ENCODE peak calls at places on chromosomes 5 and 9, in ten cellular contexts. D is sigmoid colon, A is stomach, U is spleen, J is breast epithelium, M is HCT116, X is GM23338, I is Panc1, H is upper lobe of left lung, Y is endothelial cell of umbilical vein. B is an unnamed sample. For H3K27me3, the result is how much of the 10 kb centered on the place peaks cover.

GRCh38 chr5:34959323-34959722 is 30.0 kb downstream of the DNAJC21 start:
- DNase-seq in D (no peak), A (no peak), U (no peak), J (no peak), M (no peak), X (no peak), I (no peak), H (no peak), Y (no peak), B (no peak)

GRCh38 chr9:75382126-75382525 is 293.8 kb downstream of the OSTF1 start:
- DNase-seq in D (no peak), A (no peak), U (no peak), J (no peak), M (no peak), X (no peak), I (no peak), H (no peak), Y (no peak), B (no peak)

GRCh38 chr5:100424017-100424416 is 111.2 kb upstream of the FAM174A start:
- DNase-seq in D (no peak), A (no peak), U (no peak), J (no peak), M (no peak), X (no peak), I (no peak), H (no peak), Y (peak), B (no peak)

GRCh38 chr5:78483809-78484521 is 123.5 kb downstream of the SCAMP1 start:
- DNase-seq in D (no peak), A (no peak), U (no peak), J (no peak), M (no peak), X (no peak), I (no peak), H (no peak), Y (peak), B (no peak)

GRCh38 chr5:45623855-45624254 is 72.3 kb downstream of the HCN1 start:
- DNase-seq in D (no peak), A (no peak), U (no peak), J (no peak), M (no peak), X (no peak), I (no peak), H (no peak), Y (no peak), B (no peak)

GRCh38 chr5:108125771-108126511 is 256.0 kb downstream of the FBXL17 start:
- DNase-seq in D (no peak), A (no peak), U (no peak), J (no peak), M (no peak), X (no peak), I (no peak), H (no peak), Y (no peak), B (no peak)

GRCh38 chr9:23431459-23431858 is 394.6 kb downstream of the ELAVL2 start:
- DNase-seq in D (no peak), A (no peak), U (no peak), J (no peak), M (no peak), X (no peak), I (no peak), H (no peak), Y (no peak), B (no peak)

GRCh38 chr9:92774274-92774673 is 9.6 kb upstream of the BICD2 start:
- DNase-seq in D (no peak), A (no peak), U (no peak), J (no peak), M (no peak), X (no peak), I (no peak), H (no peak), Y (no peak), B (no peak)

GRCh38 chr9:126624912-126625311 is 11.2 kb downstream of the LMX1B start:
- DNase-seq in D (no peak), A (no peak), U (no peak), J (no peak), M (no peak), X (peak), I (no peak), H (peak), Y (no peak), B (no peak)

GRCh38 chr5:67272453-67273130 is 76.0 kb upstream of the CD180 start:
- DNase-seq in D (no peak), A (no peak), U (no peak), J (no peak), M (no peak), X (no peak), I (no peak), H (no peak), Y (no peak), B (no peak)

GRCh38 chr5:178467261-178468195 is 122.7 kb downstream of the COL23A1 start:
- DNase-seq in D (peak), A (peak), U (no peak), J (no peak), M (no peak), X (no peak), I (no peak), H (no peak), Y (peak), B (peak)

GRCh38 chr5:157025093-157025698 is 33.7 kb downstream of the HAVCR1 start:
- DNase-seq in D (no peak), A (peak), U (no peak), J (no peak), M (no peak), X (no peak), I (no peak), H (no peak), Y (no peak), B (no peak)

GRCh38 chr5:90675222-90675621 is 116.6 kb downstream of the ADGRV1 start:
- DNase-seq in D (no peak), A (no peak), U (no peak), J (no peak), M (no peak), X (no peak), I (no peak), H (no peak), Y (no peak), B (no peak)

GRCh38 chr9:135156525-135157510 is 69.3 kb downstream of the OLFM1 start:
- DNase-seq in D (no peak), A (peak), U (no peak), J (peak), M (peak), X (peak), I (no peak), H (no peak), Y (peak), B (no peak)

GRCh38 chr5:28216939-28217360 is 1178.6 kb upstream of the CDH9 start:
- DNase-seq in D (no peak), A (no peak), U (no peak), J (no peak), M (no peak), X (no peak), I (no peak), H (no peak), Y (no peak), B (no peak)

GRCh38 chr5:76384705-76385104 is 18.4 kb upstream of the IQGAP2 start:
- DNase-seq in D (no peak), A (no peak), U (no peak), J (no peak), M (no peak), X (no peak), I (no peak), H (no peak), Y (no peak), B (no peak)

GRCh38 chr9:81132796-81133195 is 556.6 kb downstream of the TLE1 start:
- DNase-seq in D (no peak), A (no peak), U (no peak), J (no peak), M (no peak), X (no peak), I (no peak), H (no peak), Y (no peak), B (no peak)

GRCh38 chr9:93320591-93321219 is 130.8 kb upstream of the FAM120A start:
- DNase-seq in D (no peak), A (no peak), U (no peak), J (no peak), M (no peak), X (no peak), I (no peak), H (no peak), Y (no peak), B (no peak)

GRCh38 chr5:36374275-36374862 is 72.7 kb upstream of the RANBP3L start:
- DNase-seq in D (no peak), A (no peak), U (no peak), J (no peak), M (no peak), X (no peak), I (no peak), H (no peak), Y (no peak), B (no peak)

GRCh38 chr9:89597711-89598707 is 6.8 kb upstream of the GADD45G start:
- DNase-seq in D (no peak), A (peak), U (no peak), J (no peak), M (no peak), X (peak), I (no peak), H (no peak), Y (peak), B (peak)

GRCh38 chr5:99331061-99331460 is 402.3 kb upstream of the CHD1 start:
- DNase-seq in D (no peak), A (no peak), U (no peak), J (no peak), M (no peak), X (no peak), I (no peak), H (no peak), Y (no peak), B (no peak)

GRCh38 chr5:64836190-64836750 is 67.5 kb downstream of the CWC27 start:
- DNase-seq in D (no peak), A (no peak), U (no peak), J (no peak), M (no peak), X (no peak), I (no peak), H (no peak), Y (peak), B (no peak)

GRCh38 chr9:14278291-14278721 is 35.6 kb downstream of the NFIB start:
- DNase-seq in D (no peak), A (no peak), U (no peak), J (no peak), M (no peak), X (no peak), I (no peak), H (no peak), Y (peak), B (no peak)

GRCh38 chr5:167512111-167512510 is 779.3 kb upstream of the WWC1 start:
- DNase-seq in D (no peak), A (no peak), U (no peak), J (no peak), M (no peak), X (no peak), I (no peak), H (no peak), Y (no peak), B (no peak)

GRCh38 chr9:32350682-32351081 is 33.8 kb upstream of the ACO1 start:
- DNase-seq in D (no peak), A (no peak), U (no peak), J (no peak), M (peak), X (peak), I (peak), H (no peak), Y (peak), B (no peak)

GRCh38 chr5:149210968-149211495 is 60.6 kb upstream of the AFAP1L1 start:
- DNase-seq in D (no peak), A (no peak), U (no peak), J (no peak), M (no peak), X (peak), I (no peak), H (no peak), Y (no peak), B (no peak)

GRCh38 chr5:100858987-100859545 is 44.0 kb downstream of the ST8SIA4 start:
- DNase-seq in D (no peak), A (no peak), U (no peak), J (no peak), M (no peak), X (no peak), I (no peak), H (no peak), Y (no peak), B (no peak)

GRCh38 chr9:98317134-98317857 is 61.8 kb upstream of the TBC1D2 start:
- DNase-seq in D (no peak), A (no peak), U (no peak), J (no peak), M (no peak), X (no peak), I (no peak), H (no peak), Y (peak), B (no peak)

GRCh38 chr9:679462-679861 is 162.0 kb upstream of the DMRT1 start:
- DNase-seq in D (no peak), A (no peak), U (no peak), J (no peak), M (no peak), X (no peak), I (no peak), H (no peak), Y (no peak), B (no peak)

GRCh38 chr9:680106-680505 is 161.4 kb upstream of the DMRT1 start:
- DNase-seq in D (no peak), A (no peak), U (no peak), J (no peak), M (no peak), X (no peak), I (no peak), H (no peak), Y (peak), B (no peak)

GRCh38 chr9:675697-676370 is 165.7 kb upstream of the DMRT1 start:
- DNase-seq in D (no peak), A (no peak), U (no peak), J (no peak), M (no peak), X (no peak), I (no peak), H (no peak), Y (no peak), B (no peak)

GRCh38 chr9:676780-677458 is 164.6 kb upstream of the DMRT1 start:
- DNase-seq in D (no peak), A (no peak), U (no peak), J (no peak), M (no peak), X (no peak), I (no peak), H (no peak), Y (no peak), B (no peak)

GRCh38 chr9:677461-678097 is 163.9 kb upstream of the DMRT1 start:
- DNase-seq in D (no peak), A (no peak), U (no peak), J (no peak), M (no peak), X (no peak), I (no peak), H (no peak), Y (peak), B (no peak)
- H3K27ac ChIP-seq in D (peak), A (peak), U (peak), J (peak), M (no peak), X (no peak), I (no peak), H (peak), Y (peak), B (peak)

GRCh38 chr5:134171972-134172371 is 4.8 kb downstream of the SKP1 start:
- DNase-seq in D (no peak), A (peak), U (no peak), J (no peak), M (no peak), X (no peak), I (no peak), H (no peak), Y (no peak), B (no peak)
- TF ChIP-seq POLR2AphosphoS5 in D (no peak), A (no peak), U (no peak), J (no peak), M (no peak), X (no peak), I (no peak), H (no peak), Y (no peak), B (no peak)

GRCh38 chr5:31992377-31992776 is 181.7 kb downstream of the GOLPH3 start:
- DNase-seq in D (no peak), A (no peak), U (no peak), J (no peak), M (no peak), X (peak), I (no peak), H (no peak), Y (no peak), B (no peak)
- H3K27me3 ChIP-seq in D (under half), A (under half), U (under half), J (under half), M (under half), X (under half), I (under half), H (under half), Y (under half), B (under half)

GRCh38 chr5:72270037-72270436 is 50.0 kb downstream of the MRPS27 start:
- DNase-seq in D (no peak), A (no peak), U (no peak), J (no peak), M (no peak), X (no peak), I (no peak), H (no peak), Y (no peak), B (no peak)
- H3K27ac ChIP-seq in D (no peak), A (no peak), U (no peak), J (no peak), M (no peak), X (no peak), I (no peak), H (no peak), Y (no peak), B (no peak)

GRCh38 chr9:112042244-112042638 is 132.9 kb downstream of the SUSD1 start:
- DNase-seq in D (no peak), A (no peak), U (no peak), J (no peak), M (no peak), X (no peak), I (no peak), H (no peak), Y (no peak), B (no peak)

GRCh38 chr9:112043423-112043822 is 131.7 kb downstream of the SUSD1 start:
- DNase-seq in D (no peak), A (no peak), U (no peak), J (no peak), M (no peak), X (no peak), I (no peak), H (no peak), Y (no peak), B (no peak)

GRCh38 chr9:112041199-112041535 is 133.9 kb downstream of the SUSD1 start:
- DNase-seq in D (no peak), A (no peak), U (no peak), J (no peak), M (no peak), X (no peak), I (no peak), H (no peak), Y (no peak), B (no peak)

GRCh38 chr9:112042769-112043168 is 132.3 kb downstream of the SUSD1 start:
- DNase-seq in D (no peak), A (no peak), U (no peak), J (no peak), M (no peak), X (no peak), I (no peak), H (no peak), Y (no peak), B (no peak)

DNA sequence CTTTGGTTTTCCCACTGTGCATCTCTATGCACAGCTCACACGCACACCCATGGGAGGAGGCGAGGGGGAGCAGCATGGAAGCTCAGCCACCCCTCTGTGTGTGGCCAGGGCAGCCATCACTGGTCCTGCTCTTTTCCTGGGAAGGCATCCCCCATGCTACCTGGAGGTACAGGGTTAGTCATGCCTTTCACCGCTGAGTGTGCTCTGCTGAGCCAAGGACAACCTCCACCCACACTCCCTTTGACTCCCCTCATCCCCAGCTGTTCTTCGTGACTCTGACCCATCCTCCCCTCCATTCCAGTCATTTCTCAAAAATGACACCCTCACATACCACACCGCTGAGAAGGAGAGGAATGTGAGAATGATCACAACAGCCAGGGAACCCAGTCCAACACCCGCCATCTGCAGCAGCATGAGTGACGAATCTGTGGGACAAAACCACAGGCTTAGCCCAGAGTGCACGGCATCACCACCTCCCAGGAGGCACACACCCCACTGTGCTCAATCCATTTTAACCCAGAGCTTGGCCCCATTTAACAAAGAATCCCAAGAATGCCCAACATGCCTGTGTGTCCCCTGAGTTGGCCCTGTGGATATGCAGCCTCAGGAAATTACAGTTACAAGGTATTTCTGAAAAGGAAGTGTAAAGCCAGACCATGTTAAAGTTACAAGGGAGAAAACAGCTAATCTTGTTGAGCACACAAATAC is 133.4 kb downstream of the SUSD1 start:
- DNase-seq in D (peak), A (no peak), U (no peak), J (no peak), M (peak), X (peak), I (peak), H (no peak), Y (peak), B (no peak)
- TF ChIP-seq POLR2AphosphoS5 in D (peak), A (no peak), U (peak), J (peak), M (peak), X (no peak), I (peak), H (peak), Y (peak), B (no peak)

GRCh38 chr9:131280660-131281059 is 4.3 kb upstream of the FAM78A start:
- DNase-seq in D (no peak), A (no peak), U (no peak), J (no peak), M (no peak), X (no peak), I (no peak), H (no peak), Y (no peak), B (no peak)
- H3K27me3 ChIP-seq in D (under half), A (under half), U (under half), J (under half), M (under half), X (under half), I (under half), H (under half), Y (under half), B (under half)

DNA sequence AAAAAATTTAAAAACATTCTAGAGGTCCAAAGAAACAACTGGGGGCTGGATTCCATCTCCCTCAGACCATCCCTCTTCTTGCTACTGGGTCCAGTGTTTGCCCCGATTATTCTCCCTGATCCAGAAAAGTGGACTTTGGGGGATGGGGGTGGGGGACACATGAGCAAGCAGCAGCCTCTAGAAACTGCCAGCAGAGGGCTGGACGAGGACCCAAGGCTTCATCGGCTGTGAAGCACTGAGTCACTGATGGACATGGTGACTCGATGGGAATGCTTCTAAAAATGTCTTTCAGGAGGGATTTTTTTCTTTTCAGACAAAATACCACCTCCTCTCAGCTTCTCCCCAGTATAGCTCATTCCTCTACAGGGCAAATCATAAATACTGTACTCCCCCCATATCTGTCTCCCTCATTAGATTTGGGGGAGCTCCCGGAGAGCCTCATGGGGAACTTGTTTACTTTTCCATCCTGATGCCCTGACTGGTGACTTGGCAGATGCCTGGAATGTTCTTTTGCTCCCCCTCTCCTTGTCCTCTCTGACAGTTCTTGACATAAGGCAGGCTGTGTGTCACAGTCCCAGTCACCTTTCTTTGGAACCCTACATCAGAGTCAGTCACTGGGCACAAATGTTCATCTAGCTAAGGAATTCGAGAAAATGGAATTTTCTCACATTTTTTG is 67.2 kb upstream of the STC2 start:
- DNase-seq in D (peak), A (no peak), U (no peak), J (no peak), M (peak), X (peak), I (no peak), H (no peak), Y (no peak), B (no peak)
- H3K27ac ChIP-seq in D (no peak), A (no peak), U (no peak), J (no peak), M (no peak), X (no peak), I (no peak), H (no peak), Y (no peak), B (no peak)

GRCh38 chr9:85147046-85147640 is 477.6 kb downstream of the NTRK2 start:
- DNase-seq in D (no peak), A (no peak), U (no peak), J (no peak), M (no peak), X (no peak), I (no peak), H (no peak), Y (no peak), B (no peak)
- TF ChIP-seq POLR2AphosphoS5 in D (no peak), A (no peak), U (no peak), J (no peak), M (no peak), X (no peak), I (no peak), H (no peak), Y (no peak), B (no peak)

DNA sequence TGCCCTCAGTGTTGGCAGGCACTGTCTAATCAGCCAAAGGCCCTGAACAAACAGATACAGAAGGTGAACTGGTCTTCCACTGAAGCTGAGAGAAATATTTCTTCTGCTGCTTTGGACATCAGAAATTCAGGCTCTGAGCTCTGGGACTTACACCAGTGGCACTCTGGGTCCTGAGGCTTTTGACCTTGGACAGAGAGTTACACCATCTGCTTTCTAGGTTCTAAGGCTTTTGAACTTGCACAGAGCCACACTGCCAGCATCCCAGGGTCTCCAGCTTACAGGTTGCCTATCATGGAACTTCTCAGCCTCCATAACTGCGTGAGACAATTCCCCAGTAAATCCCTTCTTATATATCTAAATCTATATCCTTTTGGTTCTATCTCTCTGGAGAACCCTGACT is 326.7 kb downstream of the MLLT3 start:
- DNase-seq in D (no peak), A (no peak), U (no peak), J (no peak), M (no peak), X (no peak), I (no peak), H (no peak), Y (no peak), B (no peak)
- H3K27me3 ChIP-seq in D (under half), A (under half), U (under half), J (under half), M (under half), X (under half), I (under half), H (under half), Y (under half), B (under half)